ENCODE peak calls at places on chromosomes 2 and 18, in seven cellular contexts. One of them, this sample, is unnamed.

GRCh38 chr2:7031424-7032245 is 114.4 kb downstream of the RNF144A start:
- DNase-seq in astrocyte: no peak
- DNase-seq in putamen: no peak
- DNase-seq in activated T-helper 1 cell treated with Interleukin-2 at 50 U/mL for 16 hours: peak; percentile 40
- DNase-seq in HT-29: peak; percentile 96
- DNase-seq in islet precursor cell: no peak
- DNase-seq in GOT3: no peak
- DNase-seq in this sample: no peak

GRCh38 chr2:3168230-3168891 is 209.3 kb downstream of the EIPR1 start:
- DNase-seq in astrocyte: peak; percentile 53
- DNase-seq in putamen: no peak
- DNase-seq in activated T-helper 1 cell treated with Interleukin-2 at 50 U/mL for 16 hours: no peak
- DNase-seq in HT-29: no peak
- DNase-seq in islet precursor cell: peak; percentile 98
- DNase-seq in GOT3: no peak
- DNase-seq in this sample: peak; percentile 70

GRCh38 chr2:238995634-238996033 is 147.7 kb downstream of the TWIST2 start:
- DNase-seq in astrocyte: peak; percentile 49
- DNase-seq in putamen: no peak
- DNase-seq in activated T-helper 1 cell treated with Interleukin-2 at 50 U/mL for 16 hours: no peak
- DNase-seq in HT-29: no peak
- DNase-seq in islet precursor cell: no peak
- DNase-seq in GOT3: no peak
- DNase-seq in this sample: no peak

GRCh38 chr2:6184532-6185302 is 492.5 kb downstream of the SOX11 start:
- DNase-seq in astrocyte: peak; percentile 76
- DNase-seq in putamen: no peak
- DNase-seq in activated T-helper 1 cell treated with Interleukin-2 at 50 U/mL for 16 hours: no peak
- DNase-seq in HT-29: no peak
- DNase-seq in islet precursor cell: peak; percentile 80
- DNase-seq in GOT3: no peak
- DNase-seq in this sample: peak; percentile 79

GRCh38 chr2:99101697-99102096 is 39.8 kb upstream of the C2orf15 start:
- DNase-seq in astrocyte: no peak
- DNase-seq in putamen: no peak
- DNase-seq in activated T-helper 1 cell treated with Interleukin-2 at 50 U/mL for 16 hours: no peak
- DNase-seq in HT-29: peak; percentile 17
- DNase-seq in islet precursor cell: no peak
- DNase-seq in GOT3: no peak
- DNase-seq in this sample: no peak

GRCh38 chr2:74688881-74689280 is 34.8 kb downstream of the SEMA4F start:
- DNase-seq in astrocyte: no peak
- DNase-seq in putamen: no peak
- DNase-seq in activated T-helper 1 cell treated with Interleukin-2 at 50 U/mL for 16 hours: no peak
- DNase-seq in HT-29: no peak
- DNase-seq in islet precursor cell: no peak
- DNase-seq in GOT3: no peak
- DNase-seq in this sample: no peak

GRCh38 chr2:239588451-239589269 is 187.8 kb upstream of the HDAC4 start:
- DNase-seq in astrocyte: no peak
- DNase-seq in putamen: no peak
- DNase-seq in activated T-helper 1 cell treated with Interleukin-2 at 50 U/mL for 16 hours: no peak
- DNase-seq in HT-29: no peak
- DNase-seq in islet precursor cell: no peak
- DNase-seq in GOT3: no peak
- DNase-seq in this sample: no peak

GRCh38 chr2:47664817-47665216 is 118.1 kb upstream of the MSH6 start:
- DNase-seq in astrocyte: no peak
- DNase-seq in putamen: no peak
- DNase-seq in activated T-helper 1 cell treated with Interleukin-2 at 50 U/mL for 16 hours: no peak
- DNase-seq in HT-29: peak; percentile 38
- DNase-seq in islet precursor cell: no peak
- DNase-seq in GOT3: no peak
- DNase-seq in this sample: no peak

GRCh38 chr18:3816601-3817363 is 366.8 kb downstream of the TGIF1 start:
- DNase-seq in astrocyte: peak; percentile 97
- DNase-seq in putamen: no peak
- DNase-seq in activated T-helper 1 cell treated with Interleukin-2 at 50 U/mL for 16 hours: no peak
- DNase-seq in HT-29: peak; percentile 92
- DNase-seq in islet precursor cell: no peak
- DNase-seq in GOT3: no peak
- DNase-seq in this sample: peak; percentile 100

This sample was measured in fibroblast of lung.